ENCODE peak calls at places on chromosomes 11 and 22, in four cellular contexts. A is cardiac muscle cell; U is fibroblast of lung; J is activated effector memory CD4-positive, alpha-beta T cell treated with Interleukin-2 at 50 U/mL for 16 hours. O is an unnamed sample.

GRCh38 chr11:45021692-45022130 is 71.0 kb upstream of the TP53I11 start:
- DNase-seq in A (peak), J (no peak), U (peak), O (no peak)

GRCh38 chr11:31820438-31820818 is 9.3 kb upstream of the PAX6 start:
- DNase-seq in A (no peak), J (no peak), U (no peak), O (no peak)

GRCh38 chr11:28223577-28223976 is 115.4 kb downstream of the METTL15 start:
- DNase-seq in A (no peak), J (no peak), U (no peak), O (no peak)

GRCh38 chr22:33350391-33350955 is 292.3 kb upstream of the SYN3 start:
- DNase-seq in A (no peak), U (no peak), J (no peak), O (no peak)

GRCh38 chr11:33692013-33692504 is 8.6 kb downstream of the C11orf91 start:
- DNase-seq in U (peak), J (no peak), A (peak), O (no peak)

GRCh38 chr11:78840190-78840589 is 265.5 kb upstream of the NARS2 start:
- DNase-seq in J (no peak), U (peak), A (peak), O (no peak)

GRCh38 chr11:123740787-123741158 is 687 bp downstream of the ZNF202 start:
- DNase-seq in A (peak), U (peak), J (no peak), O (no peak)

GRCh38 chr11:64592656-64593055 is 1.6 kb downstream of the SLC22A12 start:
- DNase-seq in A (no peak), J (no peak), U (no peak), O (no peak)

GRCh38 chr11:44659641-44660040 is 67.1 kb upstream of the TSPAN18 start:
- DNase-seq in A (no peak), U (no peak), J (no peak), O (no peak)

GRCh38 chr11:6646631-6647281 is 8.9 kb downstream of the DCHS1 start:
- DNase-seq in A (peak), U (peak), J (no peak), O (no peak)

O was measured in activated T-helper 2 cell treated with anti-CD3 and anti-CD28 coated beads, Interferon-gamma antibody, Interleukin-2, Interleukin-4, amounts not matched to agents 10 μg/mL and 5 μg/mL and 100 μg/mL, durations not matched to agents 14 hours and 24 hours and 36 hours.